ENCODE peak calls at places on chromosomes 16 and 17, in six cellular contexts. N is heart right ventricle, G is ascending aorta, W is AG04450, O is tibial nerve, Q is colonic mucosa. H is an unnamed sample.

GRCh38 chr16:57299009-57299718 is 14.7 kb upstream of the PLLP start:
- DNase-seq in W (peak; percentile 20), N (peak; percentile 68), O (no peak), Q (peak; percentile 68), G (no peak), H (peak; percentile 76)

GRCh38 chr17:34139996-34140395 is 115.1 kb upstream of the CCL2 start:
- DNase-seq in W (no peak), G (no peak), O (no peak), Q (no peak), N (no peak), H (no peak)

GRCh38 chr17:29563816-29564215 is 3.0 kb downstream of the ABHD15 start:
- DNase-seq in G (no peak), N (no peak), W (no peak), Q (no peak), O (no peak), H (no peak)

GRCh38 chr16:77297996-77298637 is 98.9 kb downstream of the SYCE1L start:
- DNase-seq in G (no peak), O (no peak), W (no peak), Q (no peak), N (no peak), H (no peak)

GRCh38 chr16:56841659-56842058 is 23.3 kb upstream of the SLC12A3 start:
- DNase-seq in G (no peak), W (no peak), N (no peak), Q (no peak), O (no peak), H (peak; percentile 23)

GRCh38 chr17:16450028-16450427 is 34.7 kb downstream of the TRPV2 start:
- DNase-seq in W (no peak), O (no peak), N (no peak), G (no peak), Q (no peak), H (no peak)

GRCh38 chr17:61410555-61411089 is 11.0 kb downstream of the TBX2 start:
- DNase-seq in G (peak; percentile 13), W (peak; percentile 76), N (peak; percentile 79), Q (peak; percentile 81), O (peak; percentile 70), H (peak; percentile 92)

GRCh38 chr16:57571098-57571497 is 28.7 kb downstream of the ADGRG5 start:
- DNase-seq in Q (no peak), G (no peak), W (no peak), O (no peak), N (no peak), H (no peak)

GRCh38 chr17:40122466-40122943 is 734 bp downstream of the MSL1 start:
- DNase-seq in Q (peak; percentile 43), N (peak; percentile 52), O (no peak), G (no peak), W (no peak), H (peak; percentile 81)

GRCh38 chr16:71242601-71243000 is 12.1 kb upstream of the HYDIN start:
- DNase-seq in G (no peak), N (no peak), Q (no peak), W (no peak), O (no peak), H (no peak)

GRCh38 chr17:59829217-59830006 is 63.3 kb downstream of the TUBD1 start:
- DNase-seq in O (no peak), W (peak; percentile 77), N (peak; percentile 54), G (no peak), Q (peak; percentile 79), H (no peak)

GRCh38 chr17:50372708-50373556 is at the start of the genes EME1 and MRPL27:
- DNase-seq in W (peak; percentile 44), G (peak; percentile 30), O (peak; percentile 84), N (peak; percentile 89), Q (peak; percentile 92), H (peak; percentile 90)

GRCh38 chr16:1105888-1106620 is 10.0 kb upstream of the C1QTNF8 start:
- DNase-seq in W (peak; percentile 10), G (no peak), O (no peak), Q (peak; percentile 58), N (peak; percentile 42), H (peak; percentile 38)

GRCh38 chr16:56246051-56246817 is 54.9 kb downstream of the GNAO1 start:
- DNase-seq in N (no peak), Q (no peak), G (no peak), O (peak; percentile 29), W (no peak), H (no peak)

GRCh38 chr17:82272495-82273326 is 789 bp downstream of the CSNK1D start:
- DNase-seq in O (peak; percentile 41), W (no peak), Q (peak; percentile 60), G (no peak), N (peak; percentile 59), H (peak; percentile 76)

GRCh38 chr17:57201481-57201880 is 54.8 kb upstream of the MSI2 start:
- DNase-seq in O (no peak), G (no peak), Q (no peak), W (no peak), N (no peak), H (no peak)

GRCh38 chr16:47492036-47492427 is 30.9 kb downstream of the PHKB start:
- DNase-seq in G (no peak), Q (no peak), O (no peak), N (no peak), W (no peak), H (no peak)
- H3K4me3 ChIP-seq in G (no peak overlapping the region), Q (no peak overlapping the region), O (no peak overlapping the region), N (no peak overlapping the region), W (no peak overlapping the region), H (no peak overlapping the region)

DNA sequence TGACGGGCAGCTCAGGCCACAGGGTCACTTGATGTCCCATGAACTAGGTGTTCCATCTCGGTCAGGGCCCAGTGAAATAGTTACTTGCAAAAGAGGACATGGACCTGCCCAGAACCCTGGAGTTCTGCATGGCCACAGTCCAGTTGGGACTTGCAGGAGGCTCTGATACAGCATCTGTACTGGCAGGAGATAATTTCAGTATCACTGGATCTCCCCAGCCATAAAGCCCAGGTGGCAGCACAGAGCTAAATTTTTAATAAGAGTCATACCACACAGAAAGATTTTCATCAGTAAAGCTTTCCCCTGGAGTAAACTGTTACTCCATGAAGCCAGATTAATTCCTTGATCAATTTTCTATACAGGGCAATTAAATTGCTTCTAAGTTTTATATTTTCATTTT is 18.0 kb upstream of the SLC16A5 start:
- DNase-seq in N (no peak), O (no peak), G (no peak), W (no peak), Q (no peak), H (no peak)
- TF ChIP-seq CTCF in N (no peak), O (peak; percentile 33), G (no peak), W (peak; percentile 47), Q (peak; percentile 12), H (no peak)

GRCh38 chr16:86572041-86572521 is 5.5 kb downstream of the FOXC2 start:
- DNase-seq in Q (no peak), W (no peak), N (no peak), G (no peak), O (no peak), H (no peak)
- H3K4me3 ChIP-seq in Q (no peak overlapping the region), W (no peak overlapping the region), N (peak overlapping the region; percentile 66), G (peak overlapping the region; percentile 76), O (peak overlapping the region; percentile 60), H (peak overlapping the region; percentile 81)

GRCh38 chr17:79595956-79596355 is 14.9 kb downstream of the RBFOX3 start:
- DNase-seq in O (no peak), G (no peak), N (no peak), Q (no peak), W (no peak), H (no peak)
- TF ChIP-seq CTCF in O (no peak), G (no peak), N (no peak), Q (no peak), W (no peak), H (no peak)

GRCh38 chr16:3408561-3409197 is 7.7 kb downstream of the ZNF174 start:
- DNase-seq in O (no peak), Q (no peak), W (no peak), G (no peak), N (no peak), H (no peak)
- H3K4me3 ChIP-seq in O (no peak overlapping the region), Q (no peak overlapping the region), W (no peak overlapping the region), G (no peak overlapping the region), N (no peak overlapping the region), H (no peak overlapping the region)

GRCh38 chr16:50448522-50448921 is 79.7 kb upstream of the BRD7 start:
- DNase-seq in N (no peak), G (no peak), Q (no peak), O (no peak), W (no peak), H (no peak)

GRCh38 chr16:50449800-50450199 is 81.0 kb upstream of the BRD7 start:
- DNase-seq in G (no peak), W (no peak), Q (no peak), N (no peak), O (no peak), H (peak; percentile 34)

GRCh38 chr16:50450957-50451356 is 82.2 kb upstream of the BRD7 start:
- DNase-seq in O (no peak), W (no peak), G (no peak), N (no peak), Q (no peak), H (no peak)

GRCh38 chr16:50446861-50447260 is 78.1 kb upstream of the BRD7 start:
- DNase-seq in O (no peak), G (no peak), Q (no peak), W (no peak), N (no peak), H (no peak)

GRCh38 chr16:50448981-50449380 is 80.2 kb upstream of the BRD7 start:
- DNase-seq in Q (no peak), W (no peak), O (no peak), N (no peak), G (no peak), H (peak; percentile 35)
- TF ChIP-seq CTCF in Q (no peak), W (no peak), O (no peak), N (no peak), G (no peak), H (no peak)

H was measured in tibial artery.